ENCODE peak calls at places on chromosomes 5 and 9, in nine cellular contexts. One of them, this sample, is unnamed.
A peak's percentile ranks its signal among the peaks of the same experiment; 100 is the strongest.

GRCh38 chr5:56012281-56012963 is 17.7 kb upstream of the IL6ST start:
- DNase-seq in colonic mucosa: peak; percentile 32
- DNase-seq in CD8-positive, alpha-beta T cell: no peak
- DNase-seq in kidney epithelial cell: no peak
- DNase-seq in thoracic aorta: no peak
- DNase-seq in astrocyte of the spinal cord: peak; percentile 57
- DNase-seq in SJSA1: peak; percentile 25
- DNase-seq in heart right ventricle: no peak
- DNase-seq in cardiac muscle cell: no peak
- DNase-seq in this sample: peak; percentile 46

GRCh38 chr5:2087980-2088379 is 205.3 kb upstream of the IRX4 start:
- DNase-seq in colonic mucosa: no peak
- DNase-seq in CD8-positive, alpha-beta T cell: no peak
- DNase-seq in kidney epithelial cell: no peak
- DNase-seq in thoracic aorta: no peak
- DNase-seq in astrocyte of the spinal cord: no peak
- DNase-seq in SJSA1: no peak
- DNase-seq in heart right ventricle: no peak
- DNase-seq in cardiac muscle cell: no peak
- DNase-seq in this sample: no peak

GRCh38 chr9:37529111-37529510 is 43.4 kb downstream of the POLR1E start:
- DNase-seq in colonic mucosa: peak; percentile 19
- DNase-seq in CD8-positive, alpha-beta T cell: peak; percentile 33
- DNase-seq in kidney epithelial cell: peak; percentile 77
- DNase-seq in thoracic aorta: no peak
- DNase-seq in astrocyte of the spinal cord: peak; percentile 7
- DNase-seq in SJSA1: no peak
- DNase-seq in heart right ventricle: no peak
- DNase-seq in cardiac muscle cell: no peak
- DNase-seq in this sample: peak; percentile 65

GRCh38 chr9:108022246-108022935 is 532.8 kb upstream of the KLF4 start:
- DNase-seq in colonic mucosa: no peak
- DNase-seq in CD8-positive, alpha-beta T cell: no peak
- DNase-seq in kidney epithelial cell: no peak
- DNase-seq in thoracic aorta: no peak
- DNase-seq in astrocyte of the spinal cord: no peak
- DNase-seq in SJSA1: no peak
- DNase-seq in heart right ventricle: no peak
- DNase-seq in cardiac muscle cell: no peak
- DNase-seq in this sample: no peak

GRCh38 chr9:14031015-14031414 is 282.9 kb downstream of the NFIB start:
- DNase-seq in colonic mucosa: no peak
- DNase-seq in CD8-positive, alpha-beta T cell: no peak
- DNase-seq in kidney epithelial cell: no peak
- DNase-seq in thoracic aorta: no peak
- DNase-seq in astrocyte of the spinal cord: peak; percentile 83
- DNase-seq in SJSA1: no peak
- DNase-seq in heart right ventricle: peak; percentile 18
- DNase-seq in cardiac muscle cell: peak; percentile 61
- DNase-seq in this sample: no peak

GRCh38 chr5:10789726-10790125 is 28.7 kb upstream of the DAP start:
- DNase-seq in colonic mucosa: no peak
- DNase-seq in CD8-positive, alpha-beta T cell: no peak
- DNase-seq in kidney epithelial cell: no peak
- DNase-seq in thoracic aorta: no peak
- DNase-seq in astrocyte of the spinal cord: no peak
- DNase-seq in SJSA1: peak; percentile 86
- DNase-seq in heart right ventricle: no peak
- DNase-seq in cardiac muscle cell: no peak
- DNase-seq in this sample: no peak

GRCh38 chr5:57004800-57005199 is 52.9 kb upstream of the MIER3 start:
- DNase-seq in colonic mucosa: no peak
- DNase-seq in CD8-positive, alpha-beta T cell: no peak
- DNase-seq in kidney epithelial cell: no peak
- DNase-seq in thoracic aorta: no peak
- DNase-seq in astrocyte of the spinal cord: no peak
- DNase-seq in SJSA1: no peak
- DNase-seq in heart right ventricle: no peak
- DNase-seq in cardiac muscle cell: no peak
- DNase-seq in this sample: no peak

GRCh38 chr5:81019748-81020147 is 59.6 kb downstream of the RASGRF2 start:
- DNase-seq in colonic mucosa: no peak
- DNase-seq in CD8-positive, alpha-beta T cell: no peak
- DNase-seq in kidney epithelial cell: no peak
- DNase-seq in thoracic aorta: no peak
- DNase-seq in astrocyte of the spinal cord: no peak
- DNase-seq in SJSA1: no peak
- DNase-seq in heart right ventricle: no peak
- DNase-seq in cardiac muscle cell: no peak
- DNase-seq in this sample: no peak

GRCh38 chr5:149647334-149647733 is 66.0 kb downstream of the ARHGEF37 start:
- DNase-seq in colonic mucosa: no peak
- DNase-seq in CD8-positive, alpha-beta T cell: no peak
- DNase-seq in kidney epithelial cell: no peak
- DNase-seq in thoracic aorta: no peak
- DNase-seq in astrocyte of the spinal cord: no peak
- DNase-seq in SJSA1: no peak
- DNase-seq in heart right ventricle: no peak
- DNase-seq in cardiac muscle cell: no peak
- DNase-seq in this sample: no peak

GRCh38 chr5:54889826-54890225 is 95.6 kb downstream of the ESM1 start:
- DNase-seq in colonic mucosa: no peak
- DNase-seq in CD8-positive, alpha-beta T cell: no peak
- DNase-seq in kidney epithelial cell: peak; percentile 94
- DNase-seq in thoracic aorta: no peak
- DNase-seq in astrocyte of the spinal cord: peak; percentile 79
- DNase-seq in SJSA1: peak; percentile 62
- DNase-seq in heart right ventricle: no peak
- DNase-seq in cardiac muscle cell: peak; percentile 15
- DNase-seq in this sample: no peak

DNA sequence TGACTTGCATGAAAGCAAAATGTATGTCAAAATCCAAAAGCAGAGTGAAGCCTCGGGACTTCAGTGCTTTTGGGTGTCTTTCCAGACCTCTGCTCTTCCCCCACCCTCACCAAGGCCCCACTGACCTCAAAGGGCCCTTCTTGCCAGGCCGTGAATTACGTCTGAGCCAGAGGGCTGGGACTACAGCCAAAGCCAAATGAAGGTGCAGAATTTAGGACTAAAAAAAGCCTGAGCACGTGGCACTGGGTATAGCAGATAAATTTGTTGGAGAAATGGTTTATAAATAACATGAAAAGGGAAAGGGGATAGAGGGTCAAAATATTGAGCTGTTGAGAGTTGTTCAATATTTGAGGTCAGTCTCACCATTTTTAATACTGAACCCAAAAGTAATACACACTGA is 163.4 kb downstream of the GHR start:
- DNase-seq in colonic mucosa: no peak
- DNase-seq in CD8-positive, alpha-beta T cell: no peak
- DNase-seq in kidney epithelial cell: no peak
- DNase-seq in thoracic aorta: no peak
- DNase-seq in astrocyte of the spinal cord: no peak
- DNase-seq in SJSA1: no peak
- DNase-seq in heart right ventricle: peak; percentile 56
- DNase-seq in cardiac muscle cell: peak; percentile 37
- DNase-seq in this sample: no peak
- H3K4me3 ChIP-seq in colonic mucosa: no peak overlapping the region
- H3K4me3 ChIP-seq in CD8-positive, alpha-beta T cell: no peak overlapping the region
- H3K4me3 ChIP-seq in kidney epithelial cell: no peak overlapping the region
- H3K4me3 ChIP-seq in thoracic aorta: peak overlapping the region; percentile 59
- H3K4me3 ChIP-seq in astrocyte of the spinal cord: no peak overlapping the region
- H3K4me3 ChIP-seq in SJSA1: no peak overlapping the region
- H3K4me3 ChIP-seq in heart right ventricle: no peak overlapping the region
- H3K4me3 ChIP-seq in cardiac muscle cell: no peak overlapping the region
- H3K4me3 ChIP-seq in this sample: no peak overlapping the region

GRCh38 chr9:116658265-116658664 is 28.8 kb upstream of the TRIM32 start:
- DNase-seq in colonic mucosa: no peak
- DNase-seq in CD8-positive, alpha-beta T cell: no peak
- DNase-seq in kidney epithelial cell: no peak
- DNase-seq in thoracic aorta: no peak
- DNase-seq in astrocyte of the spinal cord: no peak
- DNase-seq in SJSA1: no peak
- DNase-seq in heart right ventricle: no peak
- DNase-seq in cardiac muscle cell: no peak
- DNase-seq in this sample: no peak

GRCh38 chr9:116656977-116657376 is 30.1 kb upstream of the TRIM32 start:
- DNase-seq in colonic mucosa: no peak
- DNase-seq in CD8-positive, alpha-beta T cell: no peak
- DNase-seq in kidney epithelial cell: no peak
- DNase-seq in thoracic aorta: no peak
- DNase-seq in astrocyte of the spinal cord: no peak
- DNase-seq in SJSA1: no peak
- DNase-seq in heart right ventricle: no peak
- DNase-seq in cardiac muscle cell: no peak
- DNase-seq in this sample: no peak

GRCh38 chr9:116663588-116663987 is 23.5 kb upstream of the TRIM32 start:
- DNase-seq in colonic mucosa: no peak
- DNase-seq in CD8-positive, alpha-beta T cell: no peak
- DNase-seq in kidney epithelial cell: no peak
- DNase-seq in thoracic aorta: no peak
- DNase-seq in astrocyte of the spinal cord: no peak
- DNase-seq in SJSA1: no peak
- DNase-seq in heart right ventricle: no peak
- DNase-seq in cardiac muscle cell: no peak
- DNase-seq in this sample: no peak

GRCh38 chr9:116661037-116661954 is 25.8 kb upstream of the TRIM32 start:
- DNase-seq in colonic mucosa: no peak
- DNase-seq in CD8-positive, alpha-beta T cell: no peak
- DNase-seq in kidney epithelial cell: peak; percentile 34
- DNase-seq in thoracic aorta: no peak
- DNase-seq in astrocyte of the spinal cord: peak; percentile 75
- DNase-seq in SJSA1: peak; percentile 38
- DNase-seq in heart right ventricle: no peak
- DNase-seq in cardiac muscle cell: peak; percentile 79
- DNase-seq in this sample: peak; percentile 71

DNA sequence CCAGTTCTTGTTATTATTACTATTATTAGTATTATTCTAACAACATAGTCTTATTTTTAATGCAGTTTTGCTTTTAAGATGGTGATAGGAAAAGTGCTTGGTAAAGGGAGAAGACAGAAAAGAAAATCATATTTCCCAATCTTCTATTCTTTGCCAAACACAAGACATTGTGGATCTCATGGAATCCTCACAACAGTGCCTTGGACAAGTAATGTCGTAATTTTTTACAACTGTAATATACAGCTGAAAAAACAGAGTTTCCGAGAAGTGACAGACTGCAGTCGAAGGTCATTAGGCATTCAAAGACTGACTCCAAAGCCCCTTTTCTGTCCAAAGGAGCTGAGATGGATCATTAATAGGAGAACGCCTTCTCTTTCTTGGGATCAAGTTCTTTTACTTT is 24.5 kb upstream of the TRIM32 start:
- DNase-seq in colonic mucosa: no peak
- DNase-seq in CD8-positive, alpha-beta T cell: no peak
- DNase-seq in kidney epithelial cell: no peak
- DNase-seq in thoracic aorta: no peak
- DNase-seq in astrocyte of the spinal cord: no peak
- DNase-seq in SJSA1: no peak
- DNase-seq in heart right ventricle: no peak
- DNase-seq in cardiac muscle cell: no peak
- DNase-seq in this sample: no peak
- H3K4me3 ChIP-seq in colonic mucosa: no peak overlapping the region
- H3K4me3 ChIP-seq in CD8-positive, alpha-beta T cell: no peak overlapping the region
- H3K4me3 ChIP-seq in kidney epithelial cell: no peak overlapping the region
- H3K4me3 ChIP-seq in thoracic aorta: no peak overlapping the region
- H3K4me3 ChIP-seq in astrocyte of the spinal cord: no peak overlapping the region
- H3K4me3 ChIP-seq in SJSA1: no peak overlapping the region
- H3K4me3 ChIP-seq in heart right ventricle: no peak overlapping the region
- H3K4me3 ChIP-seq in cardiac muscle cell: no peak overlapping the region
- H3K4me3 ChIP-seq in this sample: no peak overlapping the region

GRCh38 chr5:133750356-133750755 is 138.0 kb upstream of the FSTL4 start:
- DNase-seq in colonic mucosa: no peak
- DNase-seq in CD8-positive, alpha-beta T cell: no peak
- DNase-seq in kidney epithelial cell: no peak
- DNase-seq in thoracic aorta: no peak
- DNase-seq in astrocyte of the spinal cord: no peak
- DNase-seq in SJSA1: no peak
- DNase-seq in heart right ventricle: no peak
- DNase-seq in cardiac muscle cell: no peak
- DNase-seq in this sample: no peak

GRCh38 chr5:133746834-133747233 is 134.5 kb upstream of the FSTL4 start:
- DNase-seq in colonic mucosa: no peak
- DNase-seq in CD8-positive, alpha-beta T cell: no peak
- DNase-seq in kidney epithelial cell: no peak
- DNase-seq in thoracic aorta: no peak
- DNase-seq in astrocyte of the spinal cord: no peak
- DNase-seq in SJSA1: no peak
- DNase-seq in heart right ventricle: no peak
- DNase-seq in cardiac muscle cell: no peak
- DNase-seq in this sample: peak; percentile 36

GRCh38 chr5:133750856-133751255 is 138.5 kb upstream of the FSTL4 start:
- DNase-seq in colonic mucosa: no peak
- DNase-seq in CD8-positive, alpha-beta T cell: no peak
- DNase-seq in kidney epithelial cell: no peak
- DNase-seq in thoracic aorta: no peak
- DNase-seq in astrocyte of the spinal cord: no peak
- DNase-seq in SJSA1: no peak
- DNase-seq in heart right ventricle: no peak
- DNase-seq in cardiac muscle cell: no peak
- DNase-seq in this sample: no peak

GRCh38 chr5:133751846-133752245 is 139.5 kb upstream of the FSTL4 start:
- DNase-seq in colonic mucosa: no peak
- DNase-seq in CD8-positive, alpha-beta T cell: no peak
- DNase-seq in kidney epithelial cell: no peak
- DNase-seq in thoracic aorta: no peak
- DNase-seq in astrocyte of the spinal cord: no peak
- DNase-seq in SJSA1: no peak
- DNase-seq in heart right ventricle: no peak
- DNase-seq in cardiac muscle cell: no peak
- DNase-seq in this sample: no peak

DNA sequence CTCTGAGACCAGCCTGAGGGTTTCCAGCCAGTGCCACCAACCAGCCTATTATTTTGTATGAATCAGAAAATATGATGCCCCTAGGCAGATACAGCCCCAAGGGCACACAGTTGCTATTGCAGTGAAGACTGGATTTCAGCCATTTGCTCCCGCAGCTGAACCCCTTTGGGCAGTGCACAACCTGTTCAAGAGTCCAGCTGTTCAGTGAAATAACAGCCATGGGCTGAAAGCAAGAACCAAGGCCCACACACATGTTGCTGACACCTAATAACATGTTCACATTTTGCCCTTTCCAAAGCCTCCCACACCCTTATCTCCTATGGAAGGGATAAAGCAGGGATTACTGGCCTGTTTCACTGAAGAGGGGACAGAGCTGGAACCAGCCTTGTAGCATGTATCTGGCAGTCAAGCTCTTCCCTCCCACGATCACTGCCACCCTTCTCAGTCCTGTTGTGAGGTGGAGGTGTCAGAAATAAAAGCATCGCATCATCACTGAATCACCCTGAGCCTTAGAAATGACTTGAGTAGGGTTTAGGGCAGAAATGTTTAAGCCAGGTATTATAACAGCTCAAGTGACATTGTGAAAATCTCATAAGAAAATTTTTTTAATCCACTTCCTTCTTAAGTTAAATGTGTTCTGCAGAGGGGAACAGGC is 137.1 kb upstream of the FSTL4 start:
- DNase-seq in colonic mucosa: no peak
- DNase-seq in CD8-positive, alpha-beta T cell: no peak
- DNase-seq in kidney epithelial cell: no peak
- DNase-seq in thoracic aorta: no peak
- DNase-seq in astrocyte of the spinal cord: no peak
- DNase-seq in SJSA1: no peak
- DNase-seq in heart right ventricle: no peak
- DNase-seq in cardiac muscle cell: no peak
- DNase-seq in this sample: no peak
- H3K4me3 ChIP-seq in colonic mucosa: no peak overlapping the region
- H3K4me3 ChIP-seq in CD8-positive, alpha-beta T cell: no peak overlapping the region
- H3K4me3 ChIP-seq in kidney epithelial cell: no peak overlapping the region
- H3K4me3 ChIP-seq in thoracic aorta: no peak overlapping the region
- H3K4me3 ChIP-seq in astrocyte of the spinal cord: no peak overlapping the region
- H3K4me3 ChIP-seq in SJSA1: no peak overlapping the region
- H3K4me3 ChIP-seq in heart right ventricle: no peak overlapping the region
- H3K4me3 ChIP-seq in cardiac muscle cell: no peak overlapping the region
- H3K4me3 ChIP-seq in this sample: no peak overlapping the region

GRCh38 chr9:26975728-26976707 is 19.8 kb downstream of the IFT74 start:
- DNase-seq in colonic mucosa: peak; percentile 46
- DNase-seq in CD8-positive, alpha-beta T cell: no peak
- DNase-seq in kidney epithelial cell: no peak
- DNase-seq in thoracic aorta: no peak
- DNase-seq in astrocyte of the spinal cord: peak; percentile 35
- DNase-seq in SJSA1: peak; percentile 7
- DNase-seq in heart right ventricle: no peak
- DNase-seq in cardiac muscle cell: peak; percentile 60
- DNase-seq in this sample: no peak
- H3K4me3 ChIP-seq in colonic mucosa: no peak overlapping the region
- H3K4me3 ChIP-seq in CD8-positive, alpha-beta T cell: no peak overlapping the region
- H3K4me3 ChIP-seq in kidney epithelial cell: no peak overlapping the region
- H3K4me3 ChIP-seq in thoracic aorta: no peak overlapping the region
- H3K4me3 ChIP-seq in astrocyte of the spinal cord: no peak overlapping the region
- H3K4me3 ChIP-seq in SJSA1: no peak overlapping the region
- H3K4me3 ChIP-seq in heart right ventricle: no peak overlapping the region
- H3K4me3 ChIP-seq in cardiac muscle cell: no peak overlapping the region
- H3K4me3 ChIP-seq in this sample: no peak overlapping the region

This sample was measured in GM12865.